ENCODE peak calls at places on chromosomes 1 and 21, in nine cellular contexts. L is endothelial cell, C is T follicular helper cell, P is stromal cell of bone marrow, N is NCI-H460, H is AML-193, W is CD14-positive monocyte, M is GM04503, R is M059J. K is an unnamed sample.

GRCh38 chr1:200243042-200243437 is 166.8 kb downstream of the ZNF281 start:
- DNase-seq in L (no peak), C (no peak), P (no peak), N (no peak), H (no peak), W (no peak), M (no peak), R (peak; percentile 43), K (peak; percentile 24)

GRCh38 chr1:161082996-161083742 is 6.2 kb downstream of the NECTIN4 start:
- DNase-seq in L (no peak), C (no peak), P (peak; percentile 94), N (peak; percentile 43), H (peak; percentile 92), W (peak; percentile 100), M (peak; percentile 80), R (peak; percentile 94), K (peak; percentile 99)

GRCh38 chr21:46181436-46181835 is 2.8 kb downstream of the SPATC1L start:
- DNase-seq in L (no peak), C (no peak), P (no peak), N (no peak), H (no peak), W (no peak), M (no peak), R (no peak), K (no peak)

GRCh38 chr21:37536616-37537278 is 170.2 kb downstream of the DYRK1A start:
- DNase-seq in L (no peak), C (no peak), P (no peak), N (no peak), H (no peak), W (no peak), M (no peak), R (no peak), K (no peak)

GRCh38 chr1:185593271-185593670 is 140.9 kb upstream of the HMCN1 start:
- DNase-seq in L (no peak), C (no peak), P (peak; percentile 41), N (no peak), H (no peak), W (no peak), M (no peak), R (no peak), K (no peak)

GRCh38 chr21:17334478-17334877 is 178.4 kb upstream of the CXADR start:
- DNase-seq in L (no peak), C (no peak), P (no peak), N (no peak), H (no peak), W (no peak), M (no peak), R (no peak), K (no peak)

GRCh38 chr1:170221031-170221430 is 75.3 kb downstream of the NTMT2 start:
- DNase-seq in L (no peak), C (no peak), P (peak; percentile 65), N (no peak), H (no peak), W (no peak), M (peak; percentile 55), R (peak; percentile 32), K (no peak)

GRCh38 chr1:160108888-160109662 is 6.5 kb upstream of the ATP1A2 start:
- DNase-seq in L (peak; percentile 58), C (peak; percentile 19), P (no peak), N (peak; percentile 74), H (peak; percentile 31), W (peak; percentile 58), M (no peak), R (peak; percentile 52), K (peak; percentile 60)

GRCh38 chr1:1835546-1835945 is 55.3 kb downstream of the GNB1 start:
- DNase-seq in L (no peak), C (no peak), P (no peak), N (no peak), H (no peak), W (no peak), M (no peak), R (no peak), K (peak; percentile 95)

GRCh38 chr21:40254540-40255455 is 387.6 kb downstream of the PCP4 start:
- DNase-seq in L (no peak), C (no peak), P (no peak), N (no peak), H (no peak), W (no peak), M (no peak), R (peak; percentile 32), K (peak; percentile 94)

GRCh38 chr1:95068956-95069710 is 3.6 kb downstream of the ALG14 start:
- DNase-seq in L (no peak), C (no peak), P (no peak), N (no peak), H (no peak), W (no peak), M (no peak), R (no peak), K (no peak)

GRCh38 chr1:95233737-95234493 is at the start of gene RWDD3:
- DNase-seq in L (peak; percentile 99), C (peak; percentile 86), P (peak; percentile 79), N (peak; percentile 80), H (peak; percentile 69), W (peak; percentile 88), M (peak; percentile 35), R (peak; percentile 91), K (peak; percentile 93)

GRCh38 chr1:23751050-23751814 is 8.0 kb downstream of the ELOA start:
- DNase-seq in L (peak; percentile 42), C (no peak), P (no peak), N (peak; percentile 50), H (peak; percentile 50), W (no peak), M (no peak), R (peak; percentile 67), K (peak; percentile 62)

GRCh38 chr1:54558434-54559030 is 10.5 kb downstream of the ACOT11 start:
- DNase-seq in L (no peak), C (no peak), P (no peak), N (no peak), H (no peak), W (no peak), M (no peak), R (no peak), K (no peak)

GRCh38 chr1:167871331-167871730 is 42.6 kb downstream of the ADCY10 start:
- DNase-seq in L (no peak), C (no peak), P (peak; percentile 18), N (no peak), H (no peak), W (no peak), M (peak; percentile 6), R (no peak), K (no peak)

GRCh38 chr1:28056129-28056925 is 32.1 kb downstream of the EYA3 start:
- DNase-seq in L (no peak), C (no peak), P (no peak), N (no peak), H (no peak), W (peak; percentile 50), M (no peak), R (no peak), K (no peak)

GRCh38 chr1:56378376-56379070 is 200.8 kb downstream of the PLPP3 start:
- DNase-seq in L (no peak), C (no peak), P (no peak), N (no peak), H (no peak), W (no peak), M (no peak), R (no peak), K (peak; percentile 9)

GRCh38 chr1:110538082-110538481 is 19.1 kb upstream of the KCNA10 start:
- DNase-seq in L (no peak), C (no peak), P (no peak), N (no peak), H (no peak), W (no peak), M (no peak), R (no peak), K (no peak)

GRCh38 chr1:168243200-168243599 is 17.4 kb downstream of the SFT2D2 start:
- DNase-seq in L (no peak), C (no peak), P (no peak), N (no peak), H (no peak), W (no peak), M (no peak), R (no peak), K (no peak)

GRCh38 chr1:42930178-42931107 is 28.2 kb downstream of the SLC2A1 start:
- DNase-seq in L (no peak), C (no peak), P (no peak), N (no peak), H (no peak), W (no peak), M (no peak), R (no peak), K (no peak)

GRCh38 chr1:215487466-215487865 is 79.6 kb upstream of the KCTD3 start:
- DNase-seq in L (no peak), C (no peak), P (no peak), N (no peak), H (no peak), W (no peak), M (no peak), R (no peak), K (no peak)

GRCh38 chr1:113557176-113557575 is 166.9 kb downstream of the MAGI3 start:
- DNase-seq in L (no peak), C (no peak), P (no peak), N (no peak), H (no peak), W (no peak), M (no peak), R (peak; percentile 68), K (no peak)

GRCh38 chr1:27031235-27032118 is 18.8 kb upstream of the TENT5B start:
- DNase-seq in L (peak; percentile 47), C (no peak), P (no peak), N (no peak), H (no peak), W (no peak), M (no peak), R (peak; percentile 92), K (peak; percentile 94)

GRCh38 chr1:169109561-169110134 is 3.2 kb downstream of the ATP1B1 start:
- DNase-seq in L (no peak), C (no peak), P (peak; percentile 53), N (peak; percentile 98), H (peak; percentile 28), W (no peak), M (no peak), R (peak; percentile 96), K (peak; percentile 84)

GRCh38 chr1:53413175-53414001 is 45.8 kb upstream of the DMRTB1 start:
- DNase-seq in L (no peak), C (peak; percentile 26), P (no peak), N (peak; percentile 25), H (no peak), W (no peak), M (no peak), R (peak; percentile 95), K (peak; percentile 67)

GRCh38 chr1:53332188-53332564 is 4.3 kb upstream of the LRP8 start:
- DNase-seq in L (no peak), C (no peak), P (no peak), N (no peak), H (no peak), W (no peak), M (no peak), R (no peak), K (no peak)

GRCh38 chr1:23600283-23600682 is 41.0 kb upstream of the ID3 start:
- DNase-seq in L (no peak), C (no peak), P (no peak), N (no peak), H (peak; percentile 51), W (no peak), M (no peak), R (no peak), K (no peak)

GRCh38 chr21:17679002-17679600 is 66.4 kb upstream of the BTG3 start:
- DNase-seq in L (no peak), C (no peak), P (peak; percentile 50), N (peak; percentile 51), H (peak; percentile 69), W (no peak), M (peak; percentile 24), R (peak; percentile 62), K (peak; percentile 82)

GRCh38 chr1:240803151-240803550 is 191.2 kb upstream of the GREM2 start:
- DNase-seq in L (no peak), C (no peak), P (peak; percentile 26), N (no peak), H (no peak), W (no peak), M (no peak), R (peak; percentile 90), K (peak; percentile 76)

GRCh38 chr1:97553975-97554374 is 366.9 kb downstream of the DPYD start:
- DNase-seq in L (no peak), C (no peak), P (no peak), N (no peak), H (no peak), W (no peak), M (no peak), R (no peak), K (no peak)

GRCh38 chr1:115476616-115477015 is 138.6 kb upstream of the NGF start:
- DNase-seq in L (no peak), C (no peak), P (no peak), N (no peak), H (no peak), W (no peak), M (no peak), R (peak; percentile 32), K (no peak)

K was measured in epithelial cell of esophagus.